ENCODE peak calls at places on chromosome 6, in eight cellular contexts. C is ovary, H is GM23338, F is GM23248, J is ascending aorta, B is cardiac muscle cell, X is pancreas, S is lower lobe of right lung. L is an unnamed sample. For H3K4me1, the result is how much of the 10 kb centered on the place peaks cover.

GRCh38 chr6:134117409-134117808 is 65.0 kb upstream of the SLC2A12 start:
- DNase-seq in C (no peak), H (no peak), F (peak), J (no peak), B (peak), X (no peak), S (no peak), L (no peak)

GRCh38 chr6:51464956-51465355 is 622.5 kb downstream of the PKHD1 start:
- DNase-seq in C (no peak), H (no peak), F (no peak), J (no peak), B (no peak), X (no peak), S (no peak), L (no peak)

GRCh38 chr6:46940433-46941226 is 18.9 kb upstream of the ADGRF5 start:
- DNase-seq in C (no peak), H (no peak), F (no peak), J (no peak), B (no peak), X (no peak), S (no peak), L (no peak)

GRCh38 chr6:50864601-50865000 is 45.9 kb downstream of the TFAP2B start:
- DNase-seq in C (no peak), H (no peak), F (no peak), J (no peak), B (no peak), X (no peak), S (no peak), L (no peak)

GRCh38 chr6:46888031-46888430 is 33.7 kb downstream of the ADGRF5 start:
- DNase-seq in C (no peak), H (no peak), F (peak), J (no peak), B (no peak), X (no peak), S (no peak), L (no peak)

GRCh38 chr6:90458353-90459224 is 128.3 kb downstream of the MAP3K7 start:
- DNase-seq in C (no peak), H (no peak), F (peak), J (no peak), B (peak), X (no peak), S (no peak), L (no peak)

GRCh38 chr6:142355481-142356174 is 53.8 kb downstream of the ADGRG6 start:
- DNase-seq in C (no peak), H (no peak), F (no peak), J (no peak), B (no peak), X (no peak), S (no peak), L (no peak)

GRCh38 chr6:6866656-6867390 is 240.9 kb upstream of the RREB1 start:
- DNase-seq in C (no peak), H (no peak), F (peak), J (no peak), B (no peak), X (no peak), S (no peak), L (no peak)

GRCh38 chr6:113361014-113361645 is 496.0 kb upstream of the MARCKS start:
- DNase-seq in C (no peak), H (no peak), F (peak), J (no peak), B (peak), X (no peak), S (no peak), L (no peak)

GRCh38 chr6:36350681-36351091 is 14.0 kb upstream of the BNIP5 start:
- DNase-seq in C (peak), H (no peak), F (peak), J (no peak), B (peak), X (no peak), S (no peak), L (no peak)

GRCh38 chr6:46565531-46565930 is 74.3 kb upstream of the RCAN2 start:
- DNase-seq in C (no peak), H (no peak), F (no peak), J (no peak), B (no peak), X (no peak), S (no peak), L (no peak)

GRCh38 chr6:125994659-125995488 is 8.5 kb downstream of the TRMT11 start:
- DNase-seq in C (no peak), H (no peak), F (no peak), J (no peak), B (no peak), X (no peak), S (no peak), L (no peak)

DNA sequence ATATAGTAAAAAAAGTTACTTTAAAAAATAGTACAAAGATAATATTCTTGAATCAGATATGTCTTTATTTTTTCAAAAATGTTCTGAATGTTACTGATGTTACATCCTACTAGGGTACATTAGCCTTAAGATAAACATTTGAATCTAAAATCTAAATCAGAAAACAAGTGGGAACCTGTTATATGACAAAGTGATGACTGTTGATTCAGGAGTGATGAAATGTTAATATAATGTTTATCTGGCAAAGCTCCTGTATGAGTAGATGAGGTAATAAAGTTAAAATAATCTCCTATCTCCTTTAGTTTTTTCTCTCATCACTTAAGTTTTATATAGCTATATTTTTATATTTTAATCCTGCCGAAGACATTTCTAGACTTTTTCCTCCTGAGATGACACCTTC is 4.2 kb downstream of the DOP1A start:
- DNase-seq in C (no peak), H (no peak), F (peak), J (no peak), B (no peak), X (no peak), S (no peak), L (no peak)
- H3K27ac ChIP-seq in C (no peak), H (no peak), F (no peak), J (peak), B (no peak), X (peak), S (no peak), L (no peak)

DNA sequence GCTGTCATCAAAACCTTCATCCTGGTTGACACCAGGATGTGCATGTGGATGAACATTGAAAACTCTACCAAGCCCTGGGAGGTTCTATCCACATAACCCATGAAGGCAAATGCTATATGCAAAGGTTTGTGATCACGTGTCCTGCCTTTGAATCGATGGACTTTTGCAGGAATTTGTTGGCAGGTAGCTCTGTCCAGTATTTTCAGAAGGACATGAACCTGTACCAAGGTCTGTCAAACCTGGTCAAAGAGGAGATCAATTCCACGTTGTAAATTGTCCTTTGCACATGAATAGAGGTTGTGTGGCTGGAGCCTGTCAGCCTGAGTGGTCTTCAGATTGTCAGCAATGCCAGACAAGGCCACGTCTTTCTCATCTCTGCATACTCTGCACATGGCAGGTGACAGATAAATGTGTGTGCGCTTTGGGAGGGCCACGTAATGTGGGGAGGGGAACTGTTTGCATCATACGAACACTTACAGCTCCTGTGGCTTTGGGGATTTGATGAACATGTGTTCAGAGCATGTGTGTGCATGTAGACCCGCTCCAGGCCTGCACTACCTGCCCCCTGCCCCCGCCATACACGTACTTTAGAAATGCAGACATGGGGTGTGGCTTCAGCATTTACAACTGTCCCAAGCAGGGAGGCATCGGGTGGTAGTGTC is 169.1 kb downstream of the ERMARD start:
- DNase-seq in C (no peak), H (no peak), F (no peak), J (no peak), B (no peak), X (no peak), S (no peak), L (no peak)
- H3K4me1 ChIP-seq in C (under half), H (under half), F (under half), J (under half), B (under half), X (under half), S (under half), L (under half)

GRCh38 chr6:11200356-11200755 is 32.1 kb downstream of the NEDD9 start:
- DNase-seq in C (no peak), H (no peak), F (peak), J (no peak), B (no peak), X (no peak), S (no peak), L (no peak)
- H3K27ac ChIP-seq in C (no peak), H (no peak), F (peak), J (peak), B (no peak), X (no peak), S (peak), L (no peak)

DNA sequence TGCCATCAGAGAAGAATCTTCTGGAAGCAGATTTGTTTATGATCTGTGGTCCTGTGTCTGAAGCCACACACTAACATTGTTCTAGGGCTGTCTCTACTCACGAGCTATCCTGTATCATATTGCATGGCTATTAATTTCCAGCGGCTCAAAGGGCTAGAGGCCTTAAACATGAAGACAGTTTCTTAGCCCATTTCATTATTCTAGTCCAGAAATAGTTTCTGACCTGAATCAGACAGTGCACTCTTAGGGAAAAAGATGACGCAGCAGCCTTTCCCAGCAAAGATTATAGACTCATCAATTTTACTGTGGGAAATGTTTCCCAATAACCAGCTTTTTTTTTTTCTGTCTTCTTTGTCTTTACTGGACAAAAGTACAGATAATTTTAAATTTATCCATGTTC is 105.3 kb upstream of the SUPT3H start:
- DNase-seq in C (no peak), H (no peak), F (peak), J (no peak), B (peak), X (no peak), S (no peak), L (no peak)
- H3K4me1 ChIP-seq in C (under half), H (under half), F (half or more), J (under half), B (under half), X (under half), S (under half), L (under half)

DNA sequence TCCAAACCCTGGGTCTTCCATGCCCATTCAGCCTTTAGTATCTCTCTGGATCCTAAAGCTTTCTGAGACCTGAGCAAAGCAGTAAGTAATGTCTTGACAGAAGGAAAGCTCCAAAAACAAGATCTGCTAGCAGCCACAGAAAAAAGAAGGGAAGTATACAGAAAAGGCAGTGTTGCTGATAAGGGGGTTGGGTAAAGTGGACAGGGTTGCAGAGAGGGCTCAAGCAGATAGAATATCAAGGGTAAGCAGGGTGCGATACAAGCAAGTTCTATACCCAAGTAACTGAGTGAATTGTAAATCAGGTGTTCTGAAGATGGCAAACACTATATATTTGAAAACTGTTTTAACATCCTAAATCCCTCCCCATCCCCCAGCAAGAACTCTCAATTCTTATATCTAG is 113.4 kb upstream of the CARMIL1 start:
- DNase-seq in C (no peak), H (no peak), F (no peak), J (no peak), B (no peak), X (no peak), S (no peak), L (no peak)
- H3K27ac ChIP-seq in C (no peak), H (no peak), F (no peak), J (no peak), B (peak), X (no peak), S (peak), L (no peak)